ENCODE peak calls at places on chromosomes 6 and 20, in ten cellular contexts. One of them, this sample, is unnamed.

GRCh38 chr20:11350126-11351005 is 567.3 kb upstream of the BTBD3 start:
- DNase-seq in tibial artery: peak
- DNase-seq in GM10248: no peak
- DNase-seq in left lung: no peak
- DNase-seq in SK-N-SH: no peak
- DNase-seq in cardiac muscle cell: peak
- DNase-seq in prostate gland: peak
- DNase-seq in ovary: no peak
- DNase-seq in HCT116: no peak
- DNase-seq in tibial nerve: peak
- DNase-seq in this sample: no peak

GRCh38 chr20:58636396-58636982 is 14.6 kb upstream of the STX16 start:
- DNase-seq in ovary: no peak
- DNase-seq in HCT116: no peak
- DNase-seq in tibial nerve: no peak
- DNase-seq in prostate gland: no peak
- DNase-seq in SK-N-SH: no peak
- DNase-seq in GM10248: no peak
- DNase-seq in left lung: no peak
- DNase-seq in cardiac muscle cell: no peak
- DNase-seq in tibial artery: peak
- DNase-seq in this sample: no peak

GRCh38 chr20:45994761-45995160 is 13.9 kb upstream of the MMP9 start:
- DNase-seq in prostate gland: no peak
- DNase-seq in ovary: no peak
- DNase-seq in tibial artery: no peak
- DNase-seq in cardiac muscle cell: no peak
- DNase-seq in HCT116: no peak
- DNase-seq in SK-N-SH: no peak
- DNase-seq in GM10248: no peak
- DNase-seq in left lung: no peak
- DNase-seq in tibial nerve: no peak
- DNase-seq in this sample: peak

GRCh38 chr6:169618526-169619490 is 83.0 kb downstream of the WDR27 start:
- DNase-seq in prostate gland: no peak
- DNase-seq in left lung: no peak
- DNase-seq in ovary: no peak
- DNase-seq in GM10248: no peak
- DNase-seq in tibial nerve: no peak
- DNase-seq in SK-N-SH: no peak
- DNase-seq in cardiac muscle cell: peak
- DNase-seq in tibial artery: no peak
- DNase-seq in HCT116: no peak
- DNase-seq in this sample: no peak

GRCh38 chr6:26536571-26537159 is 1.5 kb upstream of the HMGN4 start:
- DNase-seq in SK-N-SH: peak
- DNase-seq in GM10248: peak
- DNase-seq in left lung: no peak
- DNase-seq in cardiac muscle cell: peak
- DNase-seq in ovary: peak
- DNase-seq in tibial nerve: no peak
- DNase-seq in tibial artery: no peak
- DNase-seq in HCT116: no peak
- DNase-seq in prostate gland: no peak
- DNase-seq in this sample: no peak

GRCh38 chr6:125114248-125114858 is 39.2 kb upstream of the TPD52L1 start:
- DNase-seq in SK-N-SH: peak
- DNase-seq in HCT116: peak
- DNase-seq in ovary: peak
- DNase-seq in tibial nerve: peak
- DNase-seq in GM10248: peak
- DNase-seq in left lung: no peak
- DNase-seq in prostate gland: peak
- DNase-seq in cardiac muscle cell: peak
- DNase-seq in tibial artery: no peak
- DNase-seq in this sample: no peak

GRCh38 chr20:9517297-9518134 is 3.1 kb downstream of the LAMP5 start:
- DNase-seq in tibial artery: no peak
- DNase-seq in HCT116: no peak
- DNase-seq in ovary: no peak
- DNase-seq in cardiac muscle cell: no peak
- DNase-seq in SK-N-SH: no peak
- DNase-seq in prostate gland: no peak
- DNase-seq in tibial nerve: no peak
- DNase-seq in GM10248: no peak
- DNase-seq in left lung: no peak
- DNase-seq in this sample: no peak

GRCh38 chr20:50015636-50015992 is 32.8 kb downstream of the SNAI1 start:
- DNase-seq in left lung: no peak
- DNase-seq in ovary: no peak
- DNase-seq in tibial nerve: no peak
- DNase-seq in prostate gland: no peak
- DNase-seq in SK-N-SH: no peak
- DNase-seq in tibial artery: no peak
- DNase-seq in GM10248: no peak
- DNase-seq in HCT116: no peak
- DNase-seq in cardiac muscle cell: no peak
- DNase-seq in this sample: no peak

DNA sequence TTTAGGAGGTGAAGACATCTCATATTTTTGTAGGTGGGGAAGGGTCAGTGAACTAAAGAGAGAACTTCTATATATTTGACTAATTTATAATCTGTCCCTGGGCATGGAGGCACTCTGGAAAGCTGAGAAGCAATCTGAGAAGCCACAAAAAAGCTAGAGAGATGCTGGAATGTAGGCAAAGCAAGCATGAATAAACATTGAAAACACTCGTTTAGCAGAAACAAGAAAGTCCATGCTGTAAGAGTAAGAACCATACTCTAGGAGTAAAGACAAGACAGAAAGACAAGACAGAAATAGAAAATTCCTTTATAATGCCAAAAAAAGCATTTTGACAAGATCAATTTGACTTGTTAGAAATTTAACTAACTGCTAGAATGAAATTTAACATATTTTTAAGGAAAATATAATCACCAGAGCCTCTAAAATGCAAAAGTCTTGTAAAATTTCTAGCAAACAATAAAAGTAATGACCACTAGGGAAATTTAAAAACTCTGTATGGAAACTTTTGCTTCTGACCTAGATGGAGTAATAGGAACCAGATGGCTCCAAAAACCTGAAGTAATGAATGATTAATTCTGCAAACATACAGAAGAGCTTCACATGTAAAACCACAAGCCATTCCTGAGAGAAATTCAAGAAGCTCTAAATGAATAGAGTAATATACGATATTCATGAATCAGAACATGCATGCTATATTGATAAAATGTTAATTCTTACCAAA is 625.6 kb upstream of the PTCHD4 start:
- DNase-seq in ovary: no peak
- DNase-seq in cardiac muscle cell: peak
- DNase-seq in tibial nerve: no peak
- DNase-seq in GM10248: no peak
- DNase-seq in SK-N-SH: peak
- DNase-seq in left lung: no peak
- DNase-seq in HCT116: no peak
- DNase-seq in prostate gland: no peak
- DNase-seq in tibial artery: no peak
- DNase-seq in this sample: no peak
- TF ChIP-seq CTCF in ovary: no peak
- TF ChIP-seq CTCF in cardiac muscle cell: no peak
- TF ChIP-seq CTCF in tibial nerve: no peak
- TF ChIP-seq CTCF in GM10248: no peak
- TF ChIP-seq CTCF in SK-N-SH: peak
- TF ChIP-seq CTCF in left lung: no peak
- TF ChIP-seq CTCF in HCT116: no peak
- TF ChIP-seq CTCF in prostate gland: no peak
- TF ChIP-seq CTCF in tibial artery: no peak
- TF ChIP-seq CTCF in this sample: no peak

GRCh38 chr6:56745081-56745480 is 102.4 kb upstream of the DST start:
- DNase-seq in left lung: no peak
- DNase-seq in tibial artery: no peak
- DNase-seq in prostate gland: no peak
- DNase-seq in tibial nerve: no peak
- DNase-seq in SK-N-SH: no peak
- DNase-seq in cardiac muscle cell: no peak
- DNase-seq in ovary: no peak
- DNase-seq in HCT116: no peak
- DNase-seq in GM10248: no peak
- DNase-seq in this sample: no peak

GRCh38 chr6:56741472-56741871 is 98.8 kb upstream of the DST start:
- DNase-seq in tibial artery: no peak
- DNase-seq in tibial nerve: no peak
- DNase-seq in GM10248: no peak
- DNase-seq in ovary: no peak
- DNase-seq in HCT116: no peak
- DNase-seq in prostate gland: no peak
- DNase-seq in SK-N-SH: no peak
- DNase-seq in cardiac muscle cell: no peak
- DNase-seq in left lung: no peak
- DNase-seq in this sample: no peak

GRCh38 chr6:56739836-56740815 is 97.4 kb upstream of the DST start:
- DNase-seq in left lung: no peak
- DNase-seq in prostate gland: no peak
- DNase-seq in HCT116: no peak
- DNase-seq in ovary: no peak
- DNase-seq in tibial artery: no peak
- DNase-seq in tibial nerve: no peak
- DNase-seq in cardiac muscle cell: no peak
- DNase-seq in GM10248: no peak
- DNase-seq in SK-N-SH: no peak
- DNase-seq in this sample: no peak

GRCh38 chr6:56744528-56744927 is 101.8 kb upstream of the DST start:
- DNase-seq in GM10248: no peak
- DNase-seq in left lung: no peak
- DNase-seq in tibial artery: no peak
- DNase-seq in cardiac muscle cell: no peak
- DNase-seq in prostate gland: no peak
- DNase-seq in SK-N-SH: no peak
- DNase-seq in ovary: no peak
- DNase-seq in tibial nerve: no peak
- DNase-seq in HCT116: no peak
- DNase-seq in this sample: no peak

DNA sequence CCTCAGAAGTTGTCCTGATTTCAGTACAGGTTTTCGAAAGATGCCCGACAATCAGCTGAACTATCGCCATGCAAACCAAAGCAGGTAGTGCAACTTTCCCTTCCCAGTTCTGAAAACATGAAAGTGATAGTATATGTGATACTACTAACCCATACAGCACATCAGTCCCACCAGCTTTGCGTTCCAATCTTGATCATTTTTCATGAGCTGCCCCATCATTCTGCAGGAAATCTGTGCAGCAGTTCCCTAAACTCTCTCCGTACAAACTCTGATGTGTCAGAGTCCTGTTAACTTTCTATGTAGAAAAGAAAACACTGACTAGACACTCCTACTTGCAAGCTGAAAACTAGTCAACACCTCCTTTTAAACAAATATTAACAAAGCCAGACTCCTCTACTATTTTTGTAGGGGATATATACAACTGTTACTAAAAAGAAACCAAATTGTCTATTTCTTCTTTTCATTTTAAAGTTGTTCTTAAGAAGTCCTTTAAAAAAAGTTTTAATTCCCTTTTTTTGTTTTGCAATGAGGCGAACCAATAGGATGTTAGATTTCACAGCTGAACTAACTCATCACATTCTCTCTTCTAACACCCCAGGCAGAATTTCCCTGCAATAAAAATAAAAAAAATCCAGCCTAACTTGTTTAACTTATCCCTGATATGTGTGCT is 99.6 kb upstream of the DST start:
- DNase-seq in prostate gland: no peak
- DNase-seq in tibial nerve: no peak
- DNase-seq in left lung: no peak
- DNase-seq in HCT116: no peak
- DNase-seq in GM10248: peak
- DNase-seq in tibial artery: no peak
- DNase-seq in SK-N-SH: no peak
- DNase-seq in ovary: no peak
- DNase-seq in cardiac muscle cell: peak
- DNase-seq in this sample: no peak
- TF ChIP-seq CTCF in prostate gland: no peak
- TF ChIP-seq CTCF in tibial nerve: no peak
- TF ChIP-seq CTCF in left lung: no peak
- TF ChIP-seq CTCF in HCT116: no peak
- TF ChIP-seq CTCF in GM10248: no peak
- TF ChIP-seq CTCF in tibial artery: no peak
- TF ChIP-seq CTCF in SK-N-SH: no peak
- TF ChIP-seq CTCF in ovary: no peak
- TF ChIP-seq CTCF in cardiac muscle cell: no peak
- TF ChIP-seq CTCF in this sample: no peak

GRCh38 chr6:88807622-88808021 is 155.8 kb downstream of the RNGTT start:
- DNase-seq in left lung: no peak
- DNase-seq in GM10248: no peak
- DNase-seq in tibial nerve: no peak
- DNase-seq in cardiac muscle cell: no peak
- DNase-seq in SK-N-SH: no peak
- DNase-seq in prostate gland: no peak
- DNase-seq in HCT116: no peak
- DNase-seq in ovary: no peak
- DNase-seq in tibial artery: no peak
- DNase-seq in this sample: no peak
- TF ChIP-seq CTCF in left lung: no peak
- TF ChIP-seq CTCF in GM10248: no peak
- TF ChIP-seq CTCF in tibial nerve: no peak
- TF ChIP-seq CTCF in cardiac muscle cell: no peak
- TF ChIP-seq CTCF in SK-N-SH: no peak
- TF ChIP-seq CTCF in prostate gland: no peak
- TF ChIP-seq CTCF in HCT116: no peak
- TF ChIP-seq CTCF in ovary: no peak
- TF ChIP-seq CTCF in tibial artery: no peak
- TF ChIP-seq CTCF in this sample: no peak

GRCh38 chr6:41594326-41594725 is 43.9 kb upstream of the MDFI start:
- DNase-seq in HCT116: no peak
- DNase-seq in prostate gland: no peak
- DNase-seq in GM10248: no peak
- DNase-seq in cardiac muscle cell: no peak
- DNase-seq in tibial nerve: no peak
- DNase-seq in ovary: no peak
- DNase-seq in SK-N-SH: no peak
- DNase-seq in tibial artery: no peak
- DNase-seq in left lung: no peak
- DNase-seq in this sample: no peak

GRCh38 chr6:41596096-41596685 is 42.1 kb upstream of the MDFI start:
- DNase-seq in tibial nerve: no peak
- DNase-seq in GM10248: no peak
- DNase-seq in cardiac muscle cell: no peak
- DNase-seq in HCT116: no peak
- DNase-seq in left lung: no peak
- DNase-seq in prostate gland: no peak
- DNase-seq in SK-N-SH: no peak
- DNase-seq in tibial artery: no peak
- DNase-seq in ovary: no peak
- DNase-seq in this sample: no peak

GRCh38 chr6:41593451-41594238 is 44.6 kb upstream of the MDFI start:
- DNase-seq in SK-N-SH: no peak
- DNase-seq in HCT116: no peak
- DNase-seq in tibial nerve: no peak
- DNase-seq in ovary: no peak
- DNase-seq in left lung: no peak
- DNase-seq in cardiac muscle cell: no peak
- DNase-seq in tibial artery: no peak
- DNase-seq in prostate gland: no peak
- DNase-seq in GM10248: no peak
- DNase-seq in this sample: no peak

GRCh38 chr6:41595166-41595565 is 43.1 kb upstream of the MDFI start:
- DNase-seq in cardiac muscle cell: no peak
- DNase-seq in tibial artery: no peak
- DNase-seq in tibial nerve: no peak
- DNase-seq in HCT116: no peak
- DNase-seq in prostate gland: no peak
- DNase-seq in ovary: no peak
- DNase-seq in left lung: no peak
- DNase-seq in SK-N-SH: no peak
- DNase-seq in GM10248: no peak
- DNase-seq in this sample: no peak

DNA sequence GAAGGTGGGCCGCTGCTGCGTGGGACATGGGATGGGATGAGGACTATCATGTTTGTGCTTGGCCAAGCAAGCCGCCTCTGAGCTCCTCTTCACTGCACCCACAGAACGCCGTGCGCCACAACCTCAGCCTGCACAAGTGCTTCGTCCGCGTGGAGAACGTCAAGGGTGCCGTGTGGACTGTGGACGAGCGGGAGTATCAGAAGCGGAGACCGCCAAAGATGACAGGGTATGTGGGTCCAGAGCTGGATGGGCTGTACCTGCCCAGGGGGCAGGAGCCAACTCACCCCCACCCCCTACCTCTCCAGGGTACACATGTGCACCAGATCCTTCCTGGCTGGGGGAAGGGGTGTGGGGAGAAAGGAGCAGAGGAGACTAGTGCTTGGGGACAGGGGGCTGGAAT is 43.5 kb upstream of the MDFI start:
- DNase-seq in tibial artery: no peak
- DNase-seq in GM10248: no peak
- DNase-seq in prostate gland: no peak
- DNase-seq in ovary: no peak
- DNase-seq in SK-N-SH: no peak
- DNase-seq in cardiac muscle cell: no peak
- DNase-seq in left lung: no peak
- DNase-seq in HCT116: no peak
- DNase-seq in tibial nerve: no peak
- DNase-seq in this sample: no peak
- TF ChIP-seq CTCF in tibial artery: no peak
- TF ChIP-seq CTCF in GM10248: no peak
- TF ChIP-seq CTCF in prostate gland: no peak
- TF ChIP-seq CTCF in ovary: no peak
- TF ChIP-seq CTCF in SK-N-SH: no peak
- TF ChIP-seq CTCF in cardiac muscle cell: no peak
- TF ChIP-seq CTCF in left lung: no peak
- TF ChIP-seq CTCF in HCT116: no peak
- TF ChIP-seq CTCF in tibial nerve: no peak
- TF ChIP-seq CTCF in this sample: no peak

This sample was measured in lower lobe of right lung.